ENCODE peak calls at places on chromosome 3, in ten cellular contexts. O is stimulated activated CD4-positive, alpha-beta T cell treated with anti-CD3 and anti-CD28 coated beads, Interleukin-1b, Interleukin-23, amount 100 ng/mL, for 48 hours; F is H4; C is fibroblast of lung; S is astrocyte of the cerebellum; T is KBM-7; E is AG10803; M is cardiac fibroblast; D is psoas muscle; J is GM20000. B is an unnamed sample.

GRCh38 chr3:36701903-36702374 is 62.4 kb downstream of the DCLK3 start:
- DNase-seq in O (no peak), F (no peak), C (peak), S (peak), T (no peak), E (peak), M (peak), D (no peak), J (no peak), B (no peak)

GRCh38 chr3:129950318-129951046 is 24.0 kb upstream of the TRH start:
- DNase-seq in O (no peak), F (no peak), C (no peak), S (no peak), T (peak), E (no peak), M (no peak), D (no peak), J (no peak), B (no peak)

GRCh38 chr3:124514681-124515080 is 215.6 kb upstream of the UMPS start:
- DNase-seq in O (no peak), F (peak), C (no peak), S (no peak), T (no peak), E (no peak), M (no peak), D (no peak), J (no peak), B (no peak)

GRCh38 chr3:45204136-45204535 is 22.0 kb downstream of the TMEM158 start:
- DNase-seq in O (no peak), F (peak), C (peak), S (no peak), T (no peak), E (peak), M (peak), D (no peak), J (no peak), B (no peak)

GRCh38 chr3:14725564-14726420 is 50.9 kb downstream of the C3orf20 start:
- DNase-seq in O (no peak), F (no peak), C (peak), S (no peak), T (no peak), E (peak), M (peak), D (peak), J (no peak), B (no peak)

GRCh38 chr3:51718547-51719412 is 11.9 kb downstream of the GRM2 start:
- DNase-seq in O (peak), F (peak), C (peak), S (no peak), T (peak), E (peak), M (peak), D (peak), J (peak), B (peak)

GRCh38 chr3:98612587-98612986 is 19.2 kb upstream of the CPOX start:
- DNase-seq in O (peak), F (no peak), C (no peak), S (no peak), T (no peak), E (no peak), M (peak), D (no peak), J (no peak), B (no peak)

GRCh38 chr3:184164648-184165330 is 9.6 kb downstream of the DVL3 start:
- DNase-seq in O (no peak), F (no peak), C (no peak), S (no peak), T (no peak), E (no peak), M (no peak), D (no peak), J (no peak), B (no peak)

GRCh38 chr3:14549256-14549931 is 9.3 kb upstream of the GRIP2 start:
- DNase-seq in O (no peak), F (peak), C (peak), S (no peak), T (peak), E (peak), M (peak), D (no peak), J (no peak), B (no peak)

GRCh38 chr3:37072892-37073291 is 79.6 kb downstream of the MLH1 start:
- DNase-seq in O (no peak), F (peak), C (peak), S (peak), T (peak), E (peak), M (peak), D (no peak), J (no peak), B (no peak)

GRCh38 chr3:155629006-155629405 is 115.9 kb downstream of the PLCH1 start:
- DNase-seq in O (no peak), F (no peak), C (no peak), S (no peak), T (no peak), E (peak), M (no peak), D (no peak), J (no peak), B (no peak)

GRCh38 chr3:114365268-114365667 is 71.4 kb downstream of the TIGIT start:
- DNase-seq in O (no peak), F (no peak), C (no peak), S (no peak), T (no peak), E (peak), M (no peak), D (no peak), J (no peak), B (no peak)

GRCh38 chr3:122758877-122759670 is 34.6 kb downstream of the HSPBAP1 start:
- DNase-seq in O (no peak), F (no peak), C (no peak), S (no peak), T (no peak), E (peak), M (peak), D (no peak), J (no peak), B (no peak)